ENCODE peak calls at places on chromosomes 16 and 17, in ten cellular contexts. P is NCI-H1105 treated with DMSO at 0.1 percent for 48 hours; D is astrocyte of the spinal cord; I is left lung; F is NCI-H446; M is cortex of kidney; O is GM23248; Q is substantia nigra; C is naive thymus-derived CD8-positive, alpha-beta T cell; K is heart right ventricle. S is an unnamed sample.

GRCh38 chr17:7502987-7503386 is 18.8 kb downstream of the POLR2A start:
- DNase-seq in P (no peak), M (no peak), F (no peak), O (peak), C (no peak), D (no peak), K (no peak), Q (no peak), I (no peak), S (no peak)

GRCh38 chr17:76495663-76496400 is 5.4 kb downstream of the RHBDF2 start:
- DNase-seq in C (no peak), F (peak), M (no peak), P (no peak), Q (no peak), I (no peak), K (no peak), O (no peak), D (no peak), S (no peak)

GRCh38 chr16:75011634-75012307 is 12.9 kb downstream of the ZNRF1 start:
- DNase-seq in M (no peak), F (no peak), I (no peak), D (peak), K (peak), P (no peak), C (no peak), Q (no peak), O (peak), S (peak)

GRCh38 chr17:69406906-69407305 is 7.6 kb upstream of the MAP2K6 start:
- DNase-seq in P (no peak), C (no peak), I (no peak), F (no peak), M (no peak), O (peak), K (no peak), D (no peak), Q (no peak), S (peak)

GRCh38 chr17:34562387-34562786 is 17.0 kb upstream of the TMEM132E start:
- DNase-seq in Q (no peak), K (no peak), F (no peak), C (no peak), P (no peak), M (no peak), D (no peak), I (no peak), O (peak), S (no peak)

GRCh38 chr16:23959069-23959800 is 123.5 kb downstream of the PRKCB start:
- DNase-seq in C (no peak), I (no peak), P (no peak), K (no peak), O (no peak), F (no peak), Q (no peak), D (no peak), M (no peak), S (no peak)

GRCh38 chr17:50468120-50469004 is at the start of gene CHAD:
- DNase-seq in I (no peak), F (no peak), P (no peak), K (no peak), O (peak), D (peak), Q (no peak), M (no peak), C (no peak), S (no peak)

GRCh38 chr17:62929320-62929719 is 36.7 kb upstream of the TANC2 start:
- DNase-seq in D (no peak), F (no peak), O (no peak), P (no peak), I (no peak), K (no peak), C (no peak), M (no peak), Q (no peak), S (no peak)

GRCh38 chr17:7656958-7657715 is 6.4 kb downstream of the ATP1B2 start:
- DNase-seq in D (no peak), C (no peak), M (no peak), F (no peak), O (no peak), K (peak), Q (peak), P (no peak), I (no peak), S (no peak)

GRCh38 chr16:695355-696089 is 5.3 kb upstream of the WDR24 start:
- DNase-seq in O (peak), K (no peak), F (no peak), D (no peak), C (peak), P (peak), M (no peak), Q (no peak), I (no peak), S (no peak)

S was measured in AG04449.